ENCODE peak calls at places on chromosome 21, in seven cellular contexts. P, G, S, V, R, A and T are unnamed samples.

GRCh38 chr21:45866473-45867010 is 115.0 kb upstream of the COL6A1 start:
- DNase-seq in P (no peak), G (no peak), S (no peak), V (no peak), R (no peak), A (no peak), T (no peak)

GRCh38 chr21:38438476-38438893 is 59.8 kb downstream of the ERG start:
- DNase-seq in P (peak), G (no peak), S (no peak), V (peak), R (peak), A (peak), T (peak)

GRCh38 chr21:26136686-26137085 is 33.9 kb downstream of the APP start:
- DNase-seq in P (no peak), G (no peak), S (no peak), V (no peak), R (no peak), A (no peak), T (no peak)

GRCh38 chr21:40141621-40142020 is 274.4 kb downstream of the PCP4 start:
- DNase-seq in P (no peak), G (no peak), S (no peak), V (no peak), R (no peak), A (no peak), T (no peak)

GRCh38 chr21:22020221-22020620 is 1022.0 kb downstream of the NCAM2 start:
- DNase-seq in P (no peak), G (no peak), S (no peak), V (no peak), R (no peak), A (no peak), T (no peak)

GRCh38 chr21:36584980-36585940 is 105.3 kb upstream of the CLDN14 start:
- DNase-seq in P (no peak), G (no peak), S (no peak), V (no peak), R (no peak), A (no peak), T (no peak)

GRCh38 chr21:46564391-46564790 is 40.5 kb downstream of the S100B start:
- DNase-seq in P (no peak), G (no peak), S (no peak), V (no peak), R (no peak), A (no peak), T (no peak)

GRCh38 chr21:39737376-39738000 is 7.5 kb upstream of the IGSF5 start:
- DNase-seq in P (no peak), G (no peak), S (no peak), V (no peak), R (no peak), A (no peak), T (no peak)

GRCh38 chr21:45992311-45993209 is 11.0 kb downstream of the COL6A1 start:
- DNase-seq in P (peak), G (no peak), S (no peak), V (peak), R (no peak), A (no peak), T (no peak)

GRCh38 chr21:37627561-37627960 is 261.0 kb downstream of the DYRK1A start:
- DNase-seq in P (no peak), G (no peak), S (no peak), V (no peak), R (no peak), A (no peak), T (no peak)

GRCh38 chr21:38643404-38644023 is 145.2 kb upstream of the ERG start:
- DNase-seq in P (no peak), G (no peak), S (no peak), V (no peak), R (no peak), A (no peak), T (no peak)

GRCh38 chr21:45039309-45040113 is 34.9 kb upstream of the ADARB1 start:
- DNase-seq in P (no peak), G (no peak), S (no peak), V (no peak), R (no peak), A (no peak), T (no peak)

GRCh38 chr21:32807717-32808380 is 36.3 kb upstream of the PAXBP1 start:
- DNase-seq in P (no peak), G (no peak), S (peak), V (no peak), R (no peak), A (peak), T (peak)

GRCh38 chr21:42500225-42500624 is 4.2 kb upstream of the RSPH1 start:
- DNase-seq in P (no peak), G (no peak), S (no peak), V (no peak), R (no peak), A (no peak), T (no peak)
- H3K27ac ChIP-seq in P (no peak), G (no peak), S (no peak), V (no peak), R (no peak), A (no peak), T (no peak)

GRCh38 chr21:41833138-41834115 is 45.7 kb downstream of the PRDM15 start:
- DNase-seq in P (no peak), G (no peak), S (peak), V (peak), R (no peak), A (no peak), T (no peak)
- TF ChIP-seq CTCF in P (no peak), G (no peak), S (no peak), V (no peak), R (no peak), A (no peak), T (no peak)

DNA sequence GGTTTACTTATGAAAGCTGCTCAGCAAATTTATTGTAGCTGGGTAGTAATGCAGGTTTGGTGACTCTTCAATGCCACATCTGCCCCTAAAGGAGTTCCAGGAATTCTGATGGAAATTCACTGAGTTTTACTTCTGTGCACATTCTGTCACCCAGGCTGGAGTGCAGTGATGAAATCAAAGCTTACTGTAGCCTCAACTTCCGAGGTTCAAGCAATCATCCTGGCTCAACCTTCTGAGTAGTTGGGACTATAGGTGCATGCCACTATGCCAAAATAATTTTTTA is 150.6 kb upstream of the RUNX1 start:
- DNase-seq in P (no peak), G (no peak), S (no peak), V (no peak), R (no peak), A (no peak), T (no peak)
- H3K27ac ChIP-seq in P (no peak), G (no peak), S (no peak), V (no peak), R (no peak), A (no peak), T (no peak)

GRCh38 chr21:27213328-27213727 is 246.4 kb upstream of the ADAMTS5 start:
- DNase-seq in P (no peak), G (no peak), S (no peak), V (no peak), R (no peak), A (no peak), T (no peak)
- TF ChIP-seq CTCF in P (peak), G (no peak), S (no peak), V (no peak), R (peak), A (peak), T (no peak)

GRCh38 chr21:24265987-24266386 is 1341.3 kb downstream of the MRPL39 start:
- DNase-seq in P (no peak), G (no peak), S (no peak), V (no peak), R (no peak), A (no peak), T (no peak)
- H3K27ac ChIP-seq in P (no peak), G (no peak), S (no peak), V (no peak), R (no peak), A (no peak), T (no peak)

GRCh38 chr21:34795152-34796141 is 126.7 kb downstream of the CLIC6 start:
- DNase-seq in P (no peak), G (no peak), S (peak), V (no peak), R (no peak), A (peak), T (peak)
- TF ChIP-seq CTCF in P (peak), G (no peak), S (no peak), V (no peak), R (no peak), A (peak), T (no peak)

DNA sequence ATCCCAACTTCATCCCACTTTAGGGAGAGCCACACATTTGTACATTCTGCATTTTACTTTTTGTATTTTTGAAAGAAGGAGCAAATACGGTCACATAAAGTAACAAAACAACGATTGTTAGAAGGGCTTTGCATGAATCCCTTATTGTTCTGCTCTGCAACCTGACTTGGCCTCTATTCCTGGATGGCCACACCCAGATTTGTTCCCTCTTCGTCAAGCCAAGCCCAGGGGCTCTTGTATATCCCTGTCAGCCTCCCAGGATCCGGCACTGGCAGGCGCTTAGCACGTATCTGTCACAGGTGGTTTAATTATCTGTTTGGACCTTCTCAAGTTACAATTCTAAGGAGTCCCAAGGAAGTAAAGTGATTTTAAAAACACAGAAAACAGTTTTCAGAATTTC is 28.0 kb downstream of the CRYAA start:
- DNase-seq in P (no peak), G (peak), S (peak), V (peak), R (no peak), A (peak), T (peak)
- H3K27ac ChIP-seq in P (peak), G (peak), S (peak), V (peak), R (no peak), A (peak), T (peak)